ENCODE peak calls at places on chromosomes 6 and 20, in nine cellular contexts. U is naive thymus-derived CD4-positive, alpha-beta T cell; Z is OCI-LY7; F is heart right ventricle; Q is BE2C; I is mammary epithelial cell; B is SJSA1; W is CD4-positive, alpha-beta T cell; V is transverse colon. T is an unnamed sample. For H3K9me3, the result is how much of the 10 kb centered on the place peaks cover.

GRCh38 chr6:4794140-4794707 is 18.0 kb downstream of the CDYL start:
- DNase-seq in V (peak), Q (no peak), W (no peak), U (no peak), B (no peak), F (peak), Z (no peak), I (no peak), T (no peak)

GRCh38 chr6:100620085-100620484 is 155.4 kb upstream of the SIM1 start:
- DNase-seq in U (no peak), Q (no peak), B (no peak), W (no peak), Z (no peak), I (peak), F (no peak), V (no peak), T (no peak)

GRCh38 chr6:91782789-91783188 is 1195.9 kb upstream of the MAP3K7 start:
- DNase-seq in Z (no peak), V (no peak), I (no peak), B (no peak), Q (no peak), U (no peak), F (peak), W (no peak), T (no peak)

GRCh38 chr6:158284340-158285210 is 27.7 kb upstream of the TULP4 start:
- DNase-seq in I (peak), Q (no peak), W (no peak), Z (no peak), V (no peak), U (no peak), B (peak), F (no peak), T (no peak)

GRCh38 chr6:72788188-72788587 is 166.3 kb downstream of the KCNQ5 start:
- DNase-seq in Q (no peak), B (no peak), F (no peak), Z (no peak), I (peak), U (no peak), V (no peak), W (no peak), T (no peak)

GRCh38 chr20:62377615-62378085 is 9.3 kb upstream of the RPS21 start:
- DNase-seq in U (no peak), I (no peak), F (no peak), Q (no peak), Z (no peak), V (no peak), W (no peak), B (no peak), T (no peak)

GRCh38 chr6:136173519-136174507 is 76.3 kb downstream of the MTFR2 start:
- DNase-seq in V (no peak), F (peak), U (peak), B (no peak), W (no peak), I (no peak), Q (peak), Z (no peak), T (no peak)

GRCh38 chr6:159074120-159074684 is 29.4 kb upstream of the TAGAP start:
- DNase-seq in V (no peak), I (no peak), B (no peak), Q (peak), Z (peak), U (no peak), F (no peak), W (no peak), T (no peak)

GRCh38 chr6:102154176-102154575 is 760.7 kb downstream of the GRIK2 start:
- DNase-seq in F (no peak), U (no peak), I (no peak), Q (no peak), B (no peak), W (no peak), Z (no peak), V (no peak), T (no peak)

GRCh38 chr6:13733178-13733851 is 21.7 kb upstream of the RANBP9 start:
- DNase-seq in I (peak), Q (peak), Z (no peak), W (no peak), U (no peak), V (peak), B (no peak), F (peak), T (no peak)

GRCh38 chr6:31585531-31585930 is 546 bp upstream of the LST1 start:
- DNase-seq in F (no peak), B (no peak), I (no peak), V (no peak), U (peak), Z (peak), Q (no peak), W (no peak), T (no peak)

GRCh38 chr6:61989616-61990015 is 296.4 kb downstream of the KHDRBS2 start:
- DNase-seq in B (no peak), W (no peak), I (no peak), Z (no peak), V (no peak), Q (no peak), F (no peak), U (no peak), T (no peak)

GRCh38 chr6:31715022-31715683 is at the start of gene LY6G6D:
- DNase-seq in W (no peak), I (no peak), Q (no peak), F (no peak), U (no peak), B (no peak), Z (no peak), V (no peak), T (no peak)

GRCh38 chr6:145214570-145214969 is 520.8 kb downstream of the EPM2A start:
- DNase-seq in U (no peak), I (peak), V (no peak), B (no peak), Z (peak), W (no peak), F (no peak), Q (no peak), T (no peak)

GRCh38 chr6:39801456-39802251 is 9.5 kb downstream of the DAAM2 start:
- DNase-seq in Z (no peak), U (no peak), B (no peak), Q (peak), V (no peak), F (no peak), I (no peak), W (no peak), T (no peak)

GRCh38 chr6:40588480-40588879 is 1.3 kb upstream of the LRFN2 start:
- DNase-seq in I (no peak), V (no peak), W (no peak), F (no peak), Z (no peak), B (no peak), Q (no peak), U (no peak), T (no peak)

GRCh38 chr6:55069132-55069781 is 105.1 kb upstream of the HCRTR2 start:
- DNase-seq in U (no peak), I (peak), F (peak), Z (peak), V (peak), W (no peak), B (no peak), Q (peak), T (no peak)

GRCh38 chr6:168338777-168339176 is 19.2 kb upstream of the DACT2 start:
- DNase-seq in V (no peak), Q (no peak), U (no peak), B (no peak), W (no peak), F (no peak), I (no peak), Z (no peak), T (no peak)
- H3K9me3 ChIP-seq in V (under half), Q (under half), U (under half), B (under half), W (under half), F (under half), I (under half), Z (under half), T (under half)

DNA sequence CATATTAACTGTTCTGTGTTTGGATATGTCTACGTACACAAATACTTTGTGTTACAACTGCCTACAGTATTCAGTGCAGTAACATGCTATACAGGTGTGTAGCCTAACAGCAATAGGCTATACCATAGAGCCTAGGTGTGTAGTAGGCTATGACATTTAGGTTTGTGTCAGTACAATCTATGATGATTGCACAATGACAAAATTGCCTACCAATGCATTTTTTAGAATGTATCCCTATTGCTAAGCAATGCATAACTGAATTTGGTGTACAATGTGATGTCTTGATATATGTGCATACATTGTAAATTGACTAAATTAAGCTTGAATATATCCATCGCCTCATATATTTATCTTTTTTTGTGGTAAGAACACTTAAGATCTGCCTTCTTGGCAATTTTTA is 48.9 kb downstream of the C6orf118 start:
- DNase-seq in Q (no peak), F (no peak), U (no peak), I (no peak), B (no peak), Z (no peak), W (no peak), V (no peak), T (no peak)
- H3K9me3 ChIP-seq in Q (under half), F (under half), U (under half), I (under half), B (under half), Z (under half), W (under half), V (under half), T (under half)

GRCh38 chr20:31256959-31257358 is 505 bp upstream of the DEFB115 start:
- DNase-seq in V (no peak), Z (no peak), U (no peak), I (no peak), F (no peak), W (no peak), Q (no peak), B (no peak), T (no peak)

GRCh38 chr20:31260326-31260932 is 3.0 kb downstream of the DEFB115 start:
- DNase-seq in Z (peak), V (no peak), B (no peak), Q (no peak), W (no peak), F (no peak), U (no peak), I (peak), T (no peak)

DNA sequence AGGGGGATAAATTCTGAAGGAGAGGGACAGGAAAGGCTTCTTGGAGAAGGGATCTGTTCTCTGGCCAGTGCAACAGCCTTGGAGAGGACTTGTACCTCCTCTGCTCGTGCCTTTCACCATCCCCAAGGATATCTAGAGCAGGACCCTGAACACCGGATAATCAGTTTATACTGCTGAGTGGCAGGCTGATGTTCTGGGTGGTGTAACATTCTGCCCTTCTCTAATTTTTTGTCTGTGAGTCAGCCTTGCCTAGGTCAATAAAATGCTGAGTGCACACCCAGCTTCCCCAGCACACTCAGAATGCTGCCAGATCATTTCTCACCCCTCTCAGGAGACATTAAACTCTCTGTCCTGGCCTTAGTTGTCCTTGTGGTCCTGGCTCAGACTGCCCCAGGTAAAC is at the start of gene DEFB115:
- DNase-seq in F (no peak), Q (no peak), B (no peak), V (no peak), I (no peak), U (no peak), Z (no peak), W (no peak), T (no peak)
- H3K9me3 ChIP-seq in F (under half), Q (under half), B (under half), V (under half), I (under half), U (under half), Z (under half), W (under half), T (under half)

DNA sequence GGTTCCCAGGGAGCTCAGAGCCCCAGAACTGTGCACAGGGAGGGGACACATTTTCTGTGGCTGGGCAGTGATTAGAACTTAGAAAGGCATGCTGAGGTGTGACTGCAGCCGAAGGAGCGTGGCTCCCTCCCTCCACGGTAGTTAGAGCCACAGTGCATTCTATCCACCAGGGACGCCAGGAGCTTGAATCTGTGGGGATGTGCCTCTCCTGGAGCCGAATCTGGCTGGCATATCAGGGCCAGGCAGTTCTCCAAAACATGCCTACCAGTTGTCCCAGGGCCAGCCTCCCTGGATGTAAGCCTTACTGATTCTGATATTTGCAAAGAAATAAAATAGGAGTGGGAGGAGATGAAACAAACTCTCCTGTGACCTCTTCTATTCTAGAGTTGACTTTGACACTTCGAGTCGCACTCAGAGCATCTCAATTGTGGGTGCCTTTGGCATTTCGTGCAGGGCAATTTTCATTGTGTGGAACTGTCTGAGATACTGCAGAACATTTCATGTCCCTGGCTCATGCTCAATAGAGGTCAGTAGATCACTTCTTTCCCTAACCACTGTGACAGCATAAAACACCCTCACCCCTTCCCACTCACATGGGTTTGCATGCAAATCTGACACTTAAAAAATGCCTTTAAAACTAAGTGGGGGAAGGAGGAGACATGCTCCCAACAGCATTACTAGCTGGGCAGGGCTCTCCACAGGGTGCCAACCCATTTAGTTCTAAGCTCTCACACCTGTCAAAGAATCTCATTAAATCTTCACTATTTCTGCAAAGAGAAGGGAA is 379.0 kb downstream of the PREX1 start:
- DNase-seq in F (no peak), I (no peak), Q (no peak), U (no peak), Z (no peak), B (no peak), V (no peak), W (no peak), T (no peak)
- H3K9me3 ChIP-seq in F (under half), I (under half), Q (under half), U (under half), Z (under half), B (under half), V (under half), W (under half), T (under half)

GRCh38 chr20:51135926-51136325 is 113.0 kb upstream of the KCNG1 start:
- DNase-seq in I (no peak), F (no peak), B (no peak), V (peak), Z (no peak), Q (no peak), U (no peak), W (no peak), T (no peak)
- H3K9me3 ChIP-seq in I (under half), F (under half), B (under half), V (under half), Z (under half), Q (under half), U (under half), W (under half), T (under half)

GRCh38 chr6:139587469-139587868 is 213.0 kb upstream of the CITED2 start:
- DNase-seq in B (peak), U (no peak), Q (no peak), Z (no peak), V (no peak), I (peak), F (no peak), W (no peak), T (no peak)
- H3K9me3 ChIP-seq in B (under half), U (under half), Q (under half), Z (under half), V (under half), I (under half), F (under half), W (under half), T (under half)